ENCODE peak calls at places on chromosomes 12 and 14, in four cellular contexts. W is HCT116, Q is fibroblast of mammary gland, Z is colonic mucosa. P is an unnamed sample.

GRCh38 chr14:85172889-85173458 is 357.0 kb upstream of the FLRT2 start:
- DNase-seq in W (no peak), Q (no peak), Z (no peak), P (no peak)

GRCh38 chr12:93813972-93814821 is 137.0 kb downstream of the CRADD start:
- DNase-seq in Q (peak), W (no peak), Z (peak), P (peak)

GRCh38 chr12:103841690-103842584 is 903 bp upstream of the NT5DC3 start:
- DNase-seq in Z (peak), Q (peak), W (peak), P (peak)

GRCh38 chr12:57766464-57767311 is at the start of gene CYP27B1:
- DNase-seq in W (no peak), Q (peak), Z (no peak), P (peak)

GRCh38 chr12:30996752-30997151 is 70.2 kb downstream of the TSPAN11 start:
- DNase-seq in Q (no peak), W (no peak), Z (no peak), P (no peak)

GRCh38 chr12:9944404-9944803 is 12.2 kb upstream of the CLEC2A start:
- DNase-seq in W (no peak), Z (no peak), Q (no peak), P (no peak)

GRCh38 chr14:50830932-50831703 is at the start of gene NIN:
- DNase-seq in W (no peak), Q (peak), Z (peak), P (peak)

GRCh38 chr12:8648598-8649205 is 13.9 kb downstream of the MFAP5 start:
- DNase-seq in Z (no peak), Q (no peak), W (no peak), P (no peak)

GRCh38 chr12:65892905-65893304 is 68.6 kb downstream of the HMGA2 start:
- DNase-seq in Z (no peak), Q (peak), W (no peak), P (peak)

GRCh38 chr12:6465467-6466183 is 4.9 kb downstream of the VAMP1 start:
- DNase-seq in Z (peak), W (peak), Q (peak), P (peak)

GRCh38 chr12:32051511-32052299 is 54.9 kb upstream of the BICD1 start:
- DNase-seq in Z (no peak), W (peak), Q (peak), P (peak)

GRCh38 chr14:96268426-96269358 is 12.7 kb downstream of the BDKRB1 start:
- DNase-seq in Z (peak), Q (peak), W (no peak), P (peak)

GRCh38 chr12:20950248-20950647 is 139.7 kb downstream of the SLCO1B3 start:
- DNase-seq in W (peak), Z (no peak), Q (peak), P (no peak)

GRCh38 chr14:61247935-61248334 is 33.2 kb downstream of the TMEM30B start:
- DNase-seq in Z (no peak), Q (peak), W (no peak), P (peak)

GRCh38 chr12:2246358-2246757 is 193.6 kb downstream of the CACNA1C start:
- DNase-seq in Q (no peak), Z (no peak), W (no peak), P (no peak)

GRCh38 chr12:72270246-72270645 is 1.9 kb upstream of the TRHDE start:
- DNase-seq in Q (no peak), Z (no peak), W (no peak), P (no peak)

GRCh38 chr12:8154526-8154925 is 2.3 kb upstream of the ZNF705A start:
- DNase-seq in Z (no peak), W (no peak), Q (no peak), P (no peak)

GRCh38 chr14:44961151-44961729 is 507 bp downstream of the KLHL28 start:
- DNase-seq in Z (peak), Q (peak), W (no peak), P (peak)

GRCh38 chr14:102594514-102595175 is 2.2 kb downstream of the RCOR1 start:
- DNase-seq in W (peak), Z (peak), Q (peak), P (peak)

GRCh38 chr14:23750357-23750756 is 114.2 kb downstream of the DHRS2 start:
- DNase-seq in Z (no peak), W (no peak), Q (no peak), P (no peak)

GRCh38 chr12:52598966-52599365 is 2.3 kb downstream of the KRT72 start:
- DNase-seq in W (no peak), Q (no peak), Z (no peak), P (no peak)

GRCh38 chr14:34678306-34678705 is 36.1 kb downstream of the CFL2 start:
- DNase-seq in W (no peak), Z (no peak), Q (no peak), P (peak)

GRCh38 chr14:20652996-20653975 is 11.8 kb upstream of the OR6S1 start:
- DNase-seq in Q (peak), Z (peak), W (peak), P (peak)

GRCh38 chr12:104519190-104519857 is 62.6 kb downstream of the CHST11 start:
- DNase-seq in Z (no peak), Q (no peak), W (no peak), P (no peak)

GRCh38 chr12:108697905-108698304 is 33.4 kb downstream of the CORO1C start:
- DNase-seq in W (no peak), Q (no peak), Z (no peak), P (no peak)

GRCh38 chr14:89240414-89240813 is 176.6 kb downstream of the FOXN3 start:
- DNase-seq in Q (peak), W (no peak), Z (no peak), P (peak)

GRCh38 chr12:116317986-116318737 is 40.7 kb upstream of the MED13L start:
- DNase-seq in Q (no peak), W (no peak), Z (no peak), P (no peak)

GRCh38 chr14:73755434-73756014 is 41.3 kb upstream of the PNMA1 start:
- DNase-seq in W (no peak), Q (no peak), Z (peak), P (no peak)

GRCh38 chr12:91109148-91109564 is 2.1 kb downstream of the LUM start:
- DNase-seq in Q (peak), Z (peak), W (peak), P (no peak)

GRCh38 chr12:131872154-131873046 is 22.0 kb upstream of the ULK1 start:
- DNase-seq in W (peak), Q (peak), Z (no peak), P (peak)

GRCh38 chr12:125329239-125330238 is 264.3 kb downstream of the AACS start:
- DNase-seq in W (no peak), Q (no peak), Z (no peak), P (peak)

GRCh38 chr12:4274960-4275868 is 1.7 kb downstream of the CCND2 start:
- DNase-seq in Q (peak), W (no peak), Z (peak), P (no peak)

GRCh38 chr12:32595251-32595650 is 83.8 kb upstream of the DNM1L start:
- DNase-seq in Q (peak), W (no peak), Z (no peak), P (peak)

GRCh38 chr12:6925543-6926279 is 2.0 kb upstream of the ATN1 start:
- DNase-seq in Z (peak), W (peak), Q (peak), P (peak)

GRCh38 chr12:2414810-2415567 is 362.2 kb downstream of the CACNA1C start:
- DNase-seq in Z (no peak), Q (peak), W (no peak), P (no peak)

GRCh38 chr12:116317139-116317538 is 39.6 kb upstream of the MED13L start:
- DNase-seq in W (no peak), Q (no peak), Z (no peak), P (no peak)

GRCh38 chr14:53304726-53305381 is 151.7 kb upstream of the DDHD1 start:
- DNase-seq in Q (peak), W (no peak), Z (no peak), P (no peak)

GRCh38 chr12:124053855-124054254 is 80.8 kb downstream of the ZNF664 start:
- DNase-seq in W (peak), Q (peak), Z (no peak), P (peak)

GRCh38 chr14:36509056-36509917 is 10.7 kb downstream of the NKX2-1 start:
- DNase-seq in W (no peak), Z (no peak), Q (no peak), P (no peak)

GRCh38 chr12:48788852-48789775 is at the start of gene ADCY6:
- DNase-seq in Q (peak), W (peak), Z (peak), P (peak)
- H3K4me3 ChIP-seq in Q (peak), W (peak), Z (peak), P (peak)

DNA sequence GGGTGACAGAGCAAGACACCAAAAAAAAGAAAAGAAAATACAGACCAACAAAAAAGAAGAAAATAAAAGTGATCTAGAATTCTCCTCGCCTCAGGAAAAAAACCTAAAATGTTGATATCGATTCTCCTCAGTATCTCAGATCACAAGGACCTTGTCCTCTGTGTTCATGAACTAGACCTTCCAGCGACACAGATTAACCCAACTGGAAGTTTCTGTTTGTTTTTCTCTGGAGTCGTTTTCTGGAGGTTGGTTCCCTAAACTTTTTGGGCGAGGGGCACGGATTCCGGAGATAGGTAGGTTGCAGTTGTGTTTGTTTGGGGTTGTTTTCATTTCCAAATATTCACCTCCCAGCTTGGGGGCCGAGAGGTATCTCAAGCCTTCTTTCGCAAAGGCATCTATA is 559 bp upstream of the RFC5 start:
- DNase-seq in W (no peak), Z (no peak), Q (no peak), P (no peak)
- H3K4me3 ChIP-seq in W (peak), Z (peak), Q (peak), P (peak)

DNA sequence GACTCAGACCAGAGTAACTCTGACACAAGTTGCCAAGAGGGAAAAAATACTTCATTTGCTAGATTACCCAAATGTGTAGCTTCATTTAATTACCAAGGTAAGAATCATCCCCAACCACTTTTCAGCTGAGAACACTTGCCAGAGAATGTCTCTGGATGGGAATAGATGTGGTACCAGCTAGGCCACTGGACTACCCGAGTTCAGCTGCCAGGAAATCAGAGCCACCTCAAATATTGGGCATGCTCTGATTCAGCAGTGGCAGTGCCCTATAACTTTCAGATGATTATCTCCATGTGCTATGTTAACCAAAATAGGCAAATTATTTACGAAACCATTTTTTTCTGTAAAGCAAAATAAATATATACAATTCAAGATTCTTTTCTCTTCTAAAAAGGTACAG is 80.7 kb downstream of the SLC38A1 start:
- DNase-seq in Q (no peak), Z (no peak), W (no peak), P (peak)
- H3K4me3 ChIP-seq in Q (no peak), Z (no peak), W (no peak), P (no peak)

GRCh38 chr12:50928392-50928791 is 24.0 kb upstream of the HIGD1C start:
- DNase-seq in Z (no peak), Q (no peak), W (no peak), P (peak)
- H3K4me3 ChIP-seq in Z (peak), Q (peak), W (no peak), P (no peak)

GRCh38 chr12:55814257-55814656 is 3.3 kb downstream of the SARNP start:
- DNase-seq in W (no peak), Q (no peak), Z (no peak), P (no peak)

GRCh38 chr12:55816876-55817351 is 610 bp downstream of the SARNP start:
- DNase-seq in Q (no peak), Z (no peak), W (no peak), P (no peak)

GRCh38 chr12:55809274-55809673 is 8.2 kb downstream of the SARNP start:
- DNase-seq in W (no peak), Q (no peak), Z (no peak), P (no peak)

GRCh38 chr12:55815473-55815872 is 2.1 kb downstream of the SARNP start:
- DNase-seq in Z (no peak), Q (no peak), W (no peak), P (no peak)

DNA sequence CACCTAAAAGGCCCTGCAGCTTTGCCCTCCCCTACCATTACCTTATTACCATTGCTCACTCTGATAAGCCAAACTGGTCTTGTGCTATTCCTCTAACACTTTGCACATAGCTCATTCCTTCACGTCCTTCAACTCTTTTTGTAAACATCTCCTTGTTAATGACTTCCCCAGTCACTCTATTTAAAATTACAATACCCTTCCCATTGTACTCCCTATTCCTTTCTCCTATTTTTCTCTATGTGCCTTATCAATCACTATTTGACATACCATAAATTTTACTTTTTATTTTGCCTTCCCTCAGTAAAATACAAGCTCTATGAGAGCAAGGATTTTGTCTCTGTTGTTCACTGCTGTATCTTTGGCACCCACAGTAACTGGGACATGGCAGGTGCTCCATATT is 5.4 kb downstream of the SARNP start:
- DNase-seq in Q (no peak), W (no peak), Z (no peak), P (no peak)
- H3K4me3 ChIP-seq in Q (no peak), W (no peak), Z (no peak), P (no peak)

P was measured in foreskin fibroblast.